ENCODE peak calls at places on chromosomes 3 and 15, in six cellular contexts. One of them, this sample, is unnamed.

GRCh38 chr3:51319271-51319670 is 65.8 kb upstream of the MANF start:
- DNase-seq in mesendoderm: no peak
- DNase-seq in mesothelial cell of epicardium: no peak
- DNase-seq in substantia nigra: no peak
- DNase-seq in endothelial cell: no peak
- DNase-seq in nephron progenitor cell: no peak
- DNase-seq in this sample: no peak

GRCh38 chr3:131712662-131713061 is 209.9 kb upstream of the MRPL3 start:
- DNase-seq in mesendoderm: peak
- DNase-seq in mesothelial cell of epicardium: no peak
- DNase-seq in substantia nigra: no peak
- DNase-seq in endothelial cell: no peak
- DNase-seq in nephron progenitor cell: no peak
- DNase-seq in this sample: no peak

GRCh38 chr15:71116942-71117341 is 1.7 kb downstream of the THSD4 start:
- DNase-seq in mesendoderm: no peak
- DNase-seq in mesothelial cell of epicardium: no peak
- DNase-seq in substantia nigra: no peak
- DNase-seq in endothelial cell: no peak
- DNase-seq in nephron progenitor cell: no peak
- DNase-seq in this sample: no peak

GRCh38 chr3:106114848-106115247 is 246.0 kb upstream of the CBLB start:
- DNase-seq in mesendoderm: no peak
- DNase-seq in mesothelial cell of epicardium: no peak
- DNase-seq in substantia nigra: no peak
- DNase-seq in endothelial cell: no peak
- DNase-seq in nephron progenitor cell: no peak
- DNase-seq in this sample: no peak

GRCh38 chr3:85183390-85183789 is 224.6 kb downstream of the CADM2 start:
- DNase-seq in mesendoderm: no peak
- DNase-seq in mesothelial cell of epicardium: no peak
- DNase-seq in substantia nigra: no peak
- DNase-seq in endothelial cell: no peak
- DNase-seq in nephron progenitor cell: no peak
- DNase-seq in this sample: no peak

GRCh38 chr3:14452676-14453367 is 50.4 kb downstream of the SLC6A6 start:
- DNase-seq in mesendoderm: no peak
- DNase-seq in mesothelial cell of epicardium: no peak
- DNase-seq in substantia nigra: peak
- DNase-seq in endothelial cell: no peak
- DNase-seq in nephron progenitor cell: no peak
- DNase-seq in this sample: no peak

GRCh38 chr3:13648060-13648743 is 99.3 kb downstream of the FBLN2 start:
- DNase-seq in mesendoderm: peak
- DNase-seq in mesothelial cell of epicardium: peak
- DNase-seq in substantia nigra: peak
- DNase-seq in endothelial cell: peak
- DNase-seq in nephron progenitor cell: peak
- DNase-seq in this sample: peak

GRCh38 chr3:29152379-29152778 is 128.5 kb upstream of the RBMS3 start:
- DNase-seq in mesendoderm: peak
- DNase-seq in mesothelial cell of epicardium: no peak
- DNase-seq in substantia nigra: no peak
- DNase-seq in endothelial cell: no peak
- DNase-seq in nephron progenitor cell: no peak
- DNase-seq in this sample: no peak

GRCh38 chr3:130894873-130895330 is 1.0 kb downstream of the ATP2C1 start:
- DNase-seq in mesendoderm: peak
- DNase-seq in mesothelial cell of epicardium: no peak
- DNase-seq in substantia nigra: no peak
- DNase-seq in endothelial cell: no peak
- DNase-seq in nephron progenitor cell: no peak
- DNase-seq in this sample: no peak

GRCh38 chr15:33494306-33494705 is 183.5 kb downstream of the RYR3 start:
- DNase-seq in mesendoderm: no peak
- DNase-seq in mesothelial cell of epicardium: no peak
- DNase-seq in substantia nigra: no peak
- DNase-seq in endothelial cell: no peak
- DNase-seq in nephron progenitor cell: no peak
- DNase-seq in this sample: no peak